ENCODE peak calls at places on chromosomes 7 and 10, in ten cellular contexts. C is OCI-LY7; V is AG04450; N is transverse colon; B is psoas muscle; Y is fibroblast of lung; S is fibroblast of the aortic adventitia; P is adrenal gland; T is activated CD8-positive, alpha-beta T cell treated with anti-CD3 and anti-CD28 coated beads for 36 hours; M is cardiac fibroblast. R is an unnamed sample.

GRCh38 chr7:28573751-28574295 is 161.5 kb downstream of the CREB5 start:
- DNase-seq in C (peak), V (no peak), N (no peak), B (no peak), Y (peak), S (peak), P (no peak), T (no peak), M (peak), R (no peak)

GRCh38 chr10:34666008-34666700 is 148.9 kb downstream of the PARD3 start:
- DNase-seq in C (peak), V (peak), N (peak), B (no peak), Y (peak), S (peak), P (peak), T (no peak), M (peak), R (peak)

GRCh38 chr10:24762966-24763623 is 39.4 kb upstream of the ARHGAP21 start:
- DNase-seq in C (no peak), V (no peak), N (no peak), B (no peak), Y (peak), S (peak), P (no peak), T (no peak), M (peak), R (no peak)

GRCh38 chr10:8229153-8229552 is 174.7 kb downstream of the GATA3 start:
- DNase-seq in C (no peak), V (no peak), N (no peak), B (no peak), Y (no peak), S (no peak), P (no peak), T (no peak), M (no peak), R (no peak)

GRCh38 chr7:3112499-3113134 is 69.0 kb upstream of the CARD11 start:
- DNase-seq in C (no peak), V (no peak), N (no peak), B (no peak), Y (no peak), S (no peak), P (no peak), T (peak), M (no peak), R (no peak)

GRCh38 chr10:4532976-4533375 is 293.0 kb upstream of the AKR1E2 start:
- DNase-seq in C (no peak), V (no peak), N (no peak), B (no peak), Y (peak), S (peak), P (no peak), T (no peak), M (peak), R (no peak)

GRCh38 chr7:12119638-12120303 is 91.3 kb upstream of the TMEM106B start:
- DNase-seq in C (no peak), V (no peak), N (no peak), B (no peak), Y (no peak), S (no peak), P (no peak), T (no peak), M (no peak), R (no peak)

GRCh38 chr7:149279111-149279743 is 17.2 kb downstream of the ZNF783 start:
- DNase-seq in C (no peak), V (no peak), N (no peak), B (no peak), Y (no peak), S (no peak), P (no peak), T (no peak), M (no peak), R (no peak)

GRCh38 chr7:156012412-156012811 is 200.1 kb upstream of the SHH start:
- DNase-seq in C (no peak), V (no peak), N (no peak), B (no peak), Y (no peak), S (no peak), P (no peak), T (no peak), M (no peak), R (no peak)

GRCh38 chr10:123135415-123136141 is at the start of gene HMX3:
- DNase-seq in C (no peak), V (no peak), N (no peak), B (no peak), Y (peak), S (no peak), P (no peak), T (peak), M (peak), R (peak)

GRCh38 chr10:84269773-84270172 is 24.9 kb downstream of the RGR start:
- DNase-seq in C (no peak), V (peak), N (no peak), B (no peak), Y (peak), S (peak), P (no peak), T (no peak), M (peak), R (no peak)

GRCh38 chr7:36315309-36315948 is 74.2 kb upstream of the ANLN start:
- DNase-seq in C (peak), V (no peak), N (no peak), B (no peak), Y (no peak), S (no peak), P (peak), T (no peak), M (no peak), R (no peak)

GRCh38 chr7:45080265-45080957 is 8.4 kb downstream of the NACAD start:
- DNase-seq in C (no peak), V (no peak), N (no peak), B (no peak), Y (no peak), S (no peak), P (no peak), T (no peak), M (no peak), R (no peak)

GRCh38 chr10:110361800-110362456 is 57.2 kb upstream of the SMNDC1 start:
- DNase-seq in C (no peak), V (no peak), N (no peak), B (no peak), Y (no peak), S (no peak), P (no peak), T (peak), M (no peak), R (no peak)

GRCh38 chr10:126458453-126458852 is 70.2 kb upstream of the ADAM12 start:
- DNase-seq in C (no peak), V (no peak), N (no peak), B (no peak), Y (peak), S (peak), P (peak), T (no peak), M (peak), R (no peak)

GRCh38 chr10:35136263-35136815 is 9.7 kb downstream of the CREM start:
- DNase-seq in C (peak), V (no peak), N (no peak), B (no peak), Y (no peak), S (no peak), P (no peak), T (no peak), M (no peak), R (peak)

GRCh38 chr10:72079356-72079755 is 9.0 kb downstream of the SPOCK2 start:
- DNase-seq in C (peak), V (no peak), N (no peak), B (peak), Y (no peak), S (no peak), P (no peak), T (peak), M (no peak), R (no peak)

GRCh38 chr10:6464862-6465430 is 115.1 kb downstream of the PRKCQ start:
- DNase-seq in C (no peak), V (no peak), N (peak), B (no peak), Y (no peak), S (no peak), P (no peak), T (peak), M (no peak), R (no peak)

GRCh38 chr10:124956764-124957163 is 14.8 kb downstream of the ZRANB1 start:
- DNase-seq in C (no peak), V (no peak), N (no peak), B (no peak), Y (no peak), S (no peak), P (no peak), T (no peak), M (no peak), R (no peak)

GRCh38 chr10:95790982-95791381 is 35.0 kb downstream of the ENTPD1 start:
- DNase-seq in C (no peak), V (no peak), N (no peak), B (no peak), Y (no peak), S (no peak), P (no peak), T (no peak), M (no peak), R (no peak)

GRCh38 chr7:118059209-118059608 is 124.8 kb upstream of the LSM8 start:
- DNase-seq in C (no peak), V (no peak), N (no peak), B (no peak), Y (peak), S (peak), P (no peak), T (no peak), M (peak), R (no peak)

GRCh38 chr10:6023661-6024333 is 38.4 kb downstream of the IL2RA start:
- DNase-seq in C (no peak), V (no peak), N (no peak), B (no peak), Y (no peak), S (no peak), P (no peak), T (no peak), M (no peak), R (no peak)

GRCh38 chr10:115706482-115707076 is 566.4 kb downstream of the GFRA1 start:
- DNase-seq in C (peak), V (no peak), N (no peak), B (no peak), Y (peak), S (peak), P (no peak), T (peak), M (peak), R (no peak)

GRCh38 chr10:35458500-35459448 is 122.5 kb downstream of the CCNY start:
- DNase-seq in C (no peak), V (no peak), N (no peak), B (no peak), Y (no peak), S (no peak), P (no peak), T (no peak), M (no peak), R (no peak)

GRCh38 chr10:126130291-126130710 is 233.9 kb downstream of the FANK1 start:
- DNase-seq in C (no peak), V (no peak), N (no peak), B (peak), Y (peak), S (peak), P (peak), T (no peak), M (peak), R (no peak)

GRCh38 chr10:67602268-67602950 is 93.6 kb downstream of the CTNNA3 start:
- DNase-seq in C (no peak), V (peak), N (no peak), B (no peak), Y (peak), S (peak), P (no peak), T (no peak), M (peak), R (no peak)

GRCh38 chr7:68730194-68730593 is 868.1 kb upstream of the AUTS2 start:
- DNase-seq in C (no peak), V (no peak), N (no peak), B (no peak), Y (no peak), S (no peak), P (no peak), T (no peak), M (no peak), R (no peak)

GRCh38 chr7:92550194-92550593 is 21.6 kb downstream of the RBM48 start:
- DNase-seq in C (no peak), V (no peak), N (no peak), B (no peak), Y (no peak), S (no peak), P (no peak), T (no peak), M (no peak), R (no peak)

GRCh38 chr7:116805100-116805544 is 57.3 kb upstream of the CAPZA2 start:
- DNase-seq in C (no peak), V (peak), N (no peak), B (peak), Y (peak), S (peak), P (no peak), T (no peak), M (peak), R (no peak)

GRCh38 chr10:97025613-97026242 is 160.0 kb downstream of the SLIT1 start:
- DNase-seq in C (peak), V (no peak), N (peak), B (peak), Y (peak), S (peak), P (peak), T (peak), M (peak), R (peak)

GRCh38 chr10:283916-284356 is 148.7 kb downstream of the ZMYND11 start:
- DNase-seq in C (no peak), V (no peak), N (no peak), B (no peak), Y (no peak), S (no peak), P (no peak), T (peak), M (no peak), R (peak)

GRCh38 chr7:130365511-130366441 is 14.5 kb upstream of the CPA1 start:
- DNase-seq in C (no peak), V (peak), N (peak), B (peak), Y (peak), S (peak), P (peak), T (peak), M (peak), R (peak)

GRCh38 chr10:72502581-72502980 is 123.3 kb downstream of the MICU1 start:
- DNase-seq in C (no peak), V (no peak), N (no peak), B (no peak), Y (peak), S (no peak), P (no peak), T (no peak), M (peak), R (no peak)

GRCh38 chr10:12130237-12130872 is 878 bp downstream of the SEC61A2 start:
- DNase-seq in C (peak), V (peak), N (peak), B (no peak), Y (peak), S (peak), P (peak), T (peak), M (peak), R (peak)

GRCh38 chr10:106044511-106044910 is 1120.0 kb downstream of the SORCS1 start:
- DNase-seq in C (no peak), V (no peak), N (no peak), B (no peak), Y (no peak), S (no peak), P (no peak), T (no peak), M (no peak), R (no peak)

GRCh38 chr10:88893611-88894010 is 13.6 kb downstream of the STAMBPL1 start:
- DNase-seq in C (no peak), V (no peak), N (no peak), B (no peak), Y (peak), S (peak), P (peak), T (no peak), M (peak), R (no peak)

GRCh38 chr10:132414402-132415016 is 17.5 kb downstream of the PWWP2B start:
- DNase-seq in C (no peak), V (no peak), N (no peak), B (no peak), Y (no peak), S (no peak), P (no peak), T (no peak), M (no peak), R (no peak)

GRCh38 chr7:21261627-21262564 is 166.0 kb upstream of the SP4 start:
- DNase-seq in C (peak), V (no peak), N (peak), B (no peak), Y (peak), S (peak), P (peak), T (peak), M (peak), R (peak)

DNA sequence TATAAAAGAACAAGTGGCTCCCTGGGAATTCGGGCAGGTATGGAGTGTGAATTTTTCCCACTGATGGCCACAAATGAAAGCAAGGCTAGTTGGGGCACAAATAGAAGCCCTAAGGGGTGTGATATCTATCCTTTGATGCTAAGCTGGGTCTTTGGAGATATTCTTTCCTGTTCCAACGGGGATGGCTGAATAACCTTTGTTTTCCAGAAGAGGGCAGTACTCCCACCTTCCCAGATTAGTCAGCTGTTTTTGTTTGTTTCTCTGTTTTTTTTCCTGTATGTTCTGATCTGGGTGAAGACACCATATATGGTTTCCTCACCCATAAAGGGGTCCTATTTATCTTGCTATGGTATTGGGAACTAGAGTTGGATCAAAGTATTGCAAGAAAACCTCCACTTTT is 947.7 kb upstream of the SORCS1 start:
- DNase-seq in C (no peak), V (no peak), N (no peak), B (no peak), Y (no peak), S (no peak), P (no peak), T (no peak), M (peak), R (no peak)
- TF ChIP-seq CTCF in C (peak), V (no peak), N (peak), B (no peak), Y (no peak), S (no peak), P (peak), T (no peak), M (no peak), R (no peak)

GRCh38 chr7:139451638-139452037 is 31.8 kb downstream of the KLRG2 start:
- DNase-seq in C (no peak), V (no peak), N (no peak), B (no peak), Y (no peak), S (peak), P (no peak), T (no peak), M (peak), R (no peak)

GRCh38 chr7:139455789-139456188 is 27.7 kb downstream of the KLRG2 start:
- DNase-seq in C (no peak), V (no peak), N (no peak), B (no peak), Y (no peak), S (no peak), P (no peak), T (no peak), M (no peak), R (no peak)

GRCh38 chr7:139452948-139453672 is 30.4 kb downstream of the KLRG2 start:
- DNase-seq in C (no peak), V (no peak), N (no peak), B (no peak), Y (peak), S (peak), P (no peak), T (no peak), M (peak), R (no peak)

GRCh38 chr7:139456511-139456910 is 27.0 kb downstream of the KLRG2 start:
- DNase-seq in C (no peak), V (no peak), N (no peak), B (no peak), Y (no peak), S (no peak), P (no peak), T (no peak), M (no peak), R (no peak)

DNA sequence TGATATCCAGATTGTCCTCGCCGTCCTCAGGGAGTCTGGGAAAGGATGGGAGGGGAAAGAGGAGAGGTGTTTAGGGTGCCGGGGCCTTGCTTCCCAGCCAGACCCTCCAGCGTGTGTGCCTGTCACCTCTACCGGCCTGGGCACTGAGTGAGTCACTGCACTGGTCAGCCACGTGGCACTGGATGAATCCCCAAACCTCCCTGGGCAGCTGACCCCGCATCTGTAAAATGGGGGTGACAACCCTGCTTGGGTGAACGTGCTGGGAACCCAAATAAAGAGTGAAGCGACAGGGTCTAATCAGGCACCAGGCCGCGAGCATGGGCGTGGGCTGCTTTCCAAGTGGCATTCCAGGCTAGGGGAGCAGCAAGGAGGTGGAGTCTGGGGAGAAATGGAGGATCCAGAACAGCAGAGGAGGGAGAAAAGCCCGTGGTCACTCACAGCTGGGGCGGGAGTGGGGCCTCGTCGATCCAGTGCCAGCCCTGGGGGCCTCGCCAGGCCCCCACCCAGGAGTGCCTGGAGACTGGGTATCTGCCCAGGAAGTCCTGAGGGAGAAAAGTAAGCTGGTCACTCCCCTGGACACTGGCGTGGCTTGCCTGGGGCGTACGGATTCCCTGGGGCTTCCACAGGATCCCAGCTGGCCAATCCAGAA is 29.7 kb downstream of the KLRG2 start:
- DNase-seq in C (no peak), V (no peak), N (no peak), B (no peak), Y (no peak), S (peak), P (no peak), T (no peak), M (no peak), R (no peak)
- TF ChIP-seq CTCF in C (no peak), V (no peak), N (no peak), B (no peak), Y (no peak), S (no peak), P (no peak), T (no peak), M (no peak), R (no peak)

DNA sequence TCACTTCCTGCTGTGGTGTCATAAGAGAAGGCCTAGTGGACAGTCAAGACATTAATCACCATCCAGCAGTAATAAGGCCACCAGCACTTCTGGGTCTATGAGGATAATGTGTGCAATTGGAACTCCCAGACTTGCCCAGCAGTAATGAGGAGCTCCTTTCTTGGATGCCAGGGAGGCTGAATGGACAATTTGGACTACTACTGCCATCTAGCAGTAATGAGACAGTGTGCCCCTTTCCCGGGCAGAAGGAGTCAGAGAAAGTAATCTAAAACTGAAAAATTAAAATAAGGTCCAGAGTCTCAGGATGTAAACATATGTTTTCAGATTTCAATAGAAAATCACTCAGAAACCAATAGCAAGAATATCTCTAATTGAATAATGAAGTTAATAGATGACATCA is 400.4 kb downstream of the CDC14C start:
- DNase-seq in C (peak), V (no peak), N (no peak), B (no peak), Y (no peak), S (peak), P (no peak), T (no peak), M (no peak), R (no peak)
- TF ChIP-seq CTCF in C (peak), V (no peak), N (no peak), B (no peak), Y (no peak), S (peak), P (no peak), T (no peak), M (no peak), R (no peak)

GRCh38 chr10:119176166-119176565 is 2.4 kb downstream of the PRDX3 start:
- DNase-seq in C (no peak), V (no peak), N (no peak), B (peak), Y (peak), S (no peak), P (no peak), T (no peak), M (no peak), R (no peak)

GRCh38 chr10:119177708-119178370 is 773 bp downstream of the PRDX3 start:
- DNase-seq in C (no peak), V (no peak), N (no peak), B (no peak), Y (no peak), S (no peak), P (no peak), T (peak), M (no peak), R (no peak)

GRCh38 chr10:119174109-119174508 is 4.5 kb downstream of the PRDX3 start:
- DNase-seq in C (no peak), V (no peak), N (no peak), B (no peak), Y (no peak), S (no peak), P (no peak), T (no peak), M (no peak), R (no peak)

GRCh38 chr10:119178371-119179119 is at the start of gene PRDX3:
- DNase-seq in C (peak), V (no peak), N (peak), B (peak), Y (peak), S (peak), P (peak), T (peak), M (peak), R (peak)
- TF ChIP-seq CTCF in C (peak), V (no peak), N (peak), B (peak), Y (no peak), S (no peak), P (no peak), T (no peak), M (no peak), R (no peak)